ENCODE peak calls at places on chromosome 11, in four cellular contexts. C, M, K and T are unnamed samples. For H3K36me3, the result is how much of the 10 kb centered on the place peaks cover.

GRCh38 chr11:134069996-134070845 is 1.3 kb downstream of the JAM3 start:
- DNase-seq in C (no peak), M (no peak), K (no peak), T (no peak)

GRCh38 chr11:3134651-3135490 is 30.2 kb downstream of the OSBPL5 start:
- DNase-seq in C (no peak), M (no peak), K (peak), T (no peak)

GRCh38 chr11:76025068-76025467 is 181.2 kb downstream of the WNT11 start:
- DNase-seq in C (no peak), M (no peak), K (no peak), T (peak)

GRCh38 chr11:3158131-3158591 is 6.9 kb downstream of the OSBPL5 start:
- DNase-seq in C (no peak), M (no peak), K (no peak), T (no peak)

GRCh38 chr11:117613521-117613920 is 183.5 kb downstream of the DSCAML1 start:
- DNase-seq in C (no peak), M (no peak), K (peak), T (no peak)

GRCh38 chr11:125618383-125618782 is 6.6 kb upstream of the CHEK1 start:
- DNase-seq in C (no peak), M (peak), K (no peak), T (no peak)

GRCh38 chr11:102330226-102330625 is 12.9 kb downstream of the BIRC3 start:
- DNase-seq in C (no peak), M (no peak), K (no peak), T (no peak)

GRCh38 chr11:64021742-64022067 is 14.0 kb upstream of the FLRT1 start:
- DNase-seq in C (no peak), M (peak), K (no peak), T (no peak)

GRCh38 chr11:129728571-129728970 is 87.1 kb upstream of the TMEM45B start:
- DNase-seq in C (peak), M (peak), K (no peak), T (no peak)

GRCh38 chr11:35035894-35036408 is 103.0 kb upstream of the CD44 start:
- DNase-seq in C (no peak), M (peak), K (no peak), T (peak)

GRCh38 chr11:47470671-47471070 is 21.7 kb upstream of the RAPSN start:
- DNase-seq in C (no peak), M (no peak), K (no peak), T (no peak)

GRCh38 chr11:78039919-78040671 is 17.0 kb upstream of the KCTD14 start:
- DNase-seq in C (peak), M (peak), K (peak), T (peak)

GRCh38 chr11:88491674-88492073 is 154.1 kb upstream of the CTSC start:
- DNase-seq in C (no peak), M (no peak), K (no peak), T (no peak)

GRCh38 chr11:112485280-112485679 is 224.6 kb upstream of the PLET1 start:
- DNase-seq in C (no peak), M (no peak), K (no peak), T (no peak)

GRCh38 chr11:88281317-88281712 is 56.2 kb downstream of the CTSC start:
- DNase-seq in C (no peak), M (peak), K (no peak), T (no peak)

GRCh38 chr11:84091212-84091986 is 805.2 kb upstream of the CCDC90B start:
- DNase-seq in C (no peak), M (no peak), K (no peak), T (no peak)

GRCh38 chr11:66139817-66140216 is 69.7 kb downstream of the PACS1 start:
- DNase-seq in C (no peak), M (no peak), K (no peak), T (no peak)

GRCh38 chr11:33674035-33674814 is 26.4 kb downstream of the C11orf91 start:
- DNase-seq in C (no peak), M (no peak), K (no peak), T (peak)

GRCh38 chr11:7617032-7617431 is 56.3 kb downstream of the CYB5R2 start:
- DNase-seq in C (no peak), M (no peak), K (no peak), T (no peak)

GRCh38 chr11:2797741-2798361 is 87.7 kb downstream of the CDKN1C start:
- DNase-seq in C (no peak), M (no peak), K (peak), T (no peak)

GRCh38 chr11:40987895-40988435 is 471.5 kb downstream of the LRRC4C start:
- DNase-seq in C (no peak), M (peak), K (no peak), T (no peak)

GRCh38 chr11:4186464-4187054 is 92.0 kb downstream of the RRM1 start:
- DNase-seq in C (no peak), M (no peak), K (no peak), T (no peak)

GRCh38 chr11:30564994-30565393 is 21.2 kb downstream of the MPPED2 start:
- DNase-seq in C (no peak), M (no peak), K (no peak), T (no peak)

GRCh38 chr11:65558002-65558784 is at the start of gene LTBP3:
- DNase-seq in C (peak), M (no peak), K (peak), T (no peak)

GRCh38 chr11:64802370-64803162 is 448 bp downstream of the MAP4K2 start:
- DNase-seq in C (no peak), M (no peak), K (peak), T (no peak)

GRCh38 chr11:126857860-126858808 is 142.4 kb downstream of the KIRREL3 start:
- DNase-seq in C (peak), M (no peak), K (no peak), T (no peak)

GRCh38 chr11:117144477-117145392 is 648 bp downstream of the PAFAH1B2 start:
- DNase-seq in C (peak), M (peak), K (peak), T (peak)

GRCh38 chr11:47393163-47394049 is 15.0 kb upstream of the SLC39A13 start:
- DNase-seq in C (peak), M (no peak), K (peak), T (no peak)

GRCh38 chr11:120398184-120398583 is 62.0 kb downstream of the ARHGEF12 start:
- DNase-seq in C (no peak), M (no peak), K (no peak), T (no peak)

GRCh38 chr11:69655479-69656394 is 14.8 kb downstream of the CCND1 start:
- DNase-seq in C (no peak), M (no peak), K (peak), T (no peak)

GRCh38 chr11:57391546-57391945 is 1.1 kb upstream of the PRG2 start:
- DNase-seq in C (no peak), M (no peak), K (no peak), T (no peak)

DNA sequence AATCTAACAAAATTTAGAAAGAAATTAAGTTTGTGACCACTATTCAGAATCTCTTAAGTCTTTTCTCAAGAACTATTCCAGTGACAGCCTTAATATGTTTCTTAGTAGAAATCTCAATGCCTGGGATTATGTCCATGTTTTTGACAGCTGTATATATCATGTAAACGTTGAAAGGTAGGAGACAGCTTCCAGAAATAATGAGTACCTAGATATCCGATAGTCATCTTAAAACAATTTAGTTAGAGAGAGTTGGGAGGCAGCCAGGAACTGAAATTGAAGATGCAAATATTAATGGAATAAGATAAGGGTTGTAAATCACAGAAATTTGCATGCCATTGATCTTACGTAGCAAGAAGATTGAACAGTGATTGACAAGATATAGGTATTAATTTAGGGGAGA is 955.2 kb downstream of the JRKL start:
- DNase-seq in C (no peak), M (no peak), K (no peak), T (no peak)
- H3K36me3 ChIP-seq in C (under half), M (under half), K (under half), T (under half)

DNA sequence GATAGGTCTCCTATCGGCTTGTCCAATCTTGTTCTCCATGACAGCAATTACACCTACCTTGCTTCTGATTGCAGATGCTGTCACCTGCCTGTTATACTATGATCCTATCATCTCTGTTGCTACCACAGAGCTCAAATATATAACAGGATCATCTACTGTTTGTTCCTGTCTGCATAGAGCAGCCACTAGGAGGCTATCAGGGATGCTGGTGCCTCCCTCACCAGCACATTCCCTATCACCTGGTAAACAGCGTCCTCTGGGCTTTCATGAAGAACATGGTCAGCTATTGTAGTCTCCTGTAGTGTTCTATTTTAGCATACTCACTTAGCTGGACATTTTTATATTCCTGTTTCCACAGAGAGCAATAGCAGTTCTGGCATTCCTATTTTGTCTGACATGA is 87.8 kb upstream of the FAT3 start:
- DNase-seq in C (no peak), M (peak), K (no peak), T (no peak)
- H3K4me3 ChIP-seq in C (no peak), M (no peak), K (no peak), T (no peak)

GRCh38 chr11:114083256-114084252 is 24.0 kb downstream of the ZBTB16 start:
- DNase-seq in C (peak), M (no peak), K (no peak), T (no peak)
- H3K36me3 ChIP-seq in C (under half), M (under half), K (under half), T (under half)

GRCh38 chr11:121583825-121584224 is 131.1 kb upstream of the SORL1-AS1 start:
- DNase-seq in C (no peak), M (no peak), K (no peak), T (no peak)
- H3K4me3 ChIP-seq in C (no peak), M (no peak), K (no peak), T (no peak)

GRCh38 chr11:72841397-72841796 is 27.2 kb downstream of the ATG16L2 start:
- DNase-seq in C (no peak), M (no peak), K (no peak), T (no peak)

GRCh38 chr11:72836111-72836510 is 21.9 kb downstream of the ATG16L2 start:
- DNase-seq in C (no peak), M (no peak), K (no peak), T (no peak)

GRCh38 chr11:72840780-72841179 is 26.6 kb downstream of the ATG16L2 start:
- DNase-seq in C (no peak), M (peak), K (no peak), T (peak)

GRCh38 chr11:72842126-72842525 is 27.9 kb downstream of the ATG16L2 start:
- DNase-seq in C (no peak), M (no peak), K (no peak), T (no peak)

GRCh38 chr11:72838691-72839305 is 24.6 kb downstream of the ATG16L2 start:
- DNase-seq in C (no peak), M (peak), K (no peak), T (no peak)
- H3K36me3 ChIP-seq in C (under half), M (under half), K (under half), T (under half)

GRCh38 chr11:8831861-8832260 is 79.1 kb upstream of the AKIP1 start:
- DNase-seq in C (no peak), M (no peak), K (no peak), T (no peak)

GRCh38 chr11:8834379-8834778 is 76.6 kb upstream of the AKIP1 start:
- DNase-seq in C (no peak), M (no peak), K (no peak), T (no peak)

GRCh38 chr11:8833568-8834275 is 77.3 kb upstream of the AKIP1 start:
- DNase-seq in C (no peak), M (peak), K (no peak), T (no peak)

GRCh38 chr11:8830641-8831040 is 80.3 kb upstream of the AKIP1 start:
- DNase-seq in C (no peak), M (no peak), K (no peak), T (no peak)

DNA sequence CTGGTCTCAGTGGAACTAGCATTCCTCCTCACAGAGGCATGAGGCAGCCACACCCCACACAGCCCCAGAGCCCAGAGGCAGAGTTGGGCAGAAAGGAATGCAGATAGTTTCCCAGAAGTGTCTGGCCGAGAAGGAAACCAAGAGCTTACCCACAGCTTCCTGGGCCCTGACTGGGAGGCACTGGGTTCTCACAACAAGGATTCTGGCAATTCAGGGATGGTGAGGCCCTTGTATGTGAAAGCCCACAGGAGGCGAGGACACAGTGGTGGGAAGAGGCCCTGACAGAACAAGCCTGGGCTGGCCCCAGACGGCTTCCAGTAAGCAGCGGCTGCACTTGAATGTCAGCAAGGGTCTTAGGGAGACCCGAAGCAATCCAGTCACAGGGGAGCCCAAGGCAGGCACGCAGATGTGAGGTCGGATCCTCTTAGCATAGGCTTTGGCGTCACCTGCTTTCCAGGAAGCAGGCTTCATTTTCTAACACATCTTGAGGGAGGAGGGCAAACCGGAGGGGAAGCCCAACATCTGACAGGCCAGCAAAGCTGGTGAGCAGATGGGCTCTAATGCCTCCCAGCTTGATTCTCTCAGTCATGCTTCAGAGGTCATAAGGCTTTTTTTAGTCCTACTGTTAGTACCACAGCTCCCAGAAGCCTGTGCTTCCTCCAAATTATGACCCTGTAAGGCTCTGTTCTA is 78.3 kb upstream of the AKIP1 start:
- DNase-seq in C (no peak), M (peak), K (no peak), T (peak)
- H3K4me3 ChIP-seq in C (no peak), M (no peak), K (no peak), T (no peak)

GRCh38 chr11:10657308-10658271 is 36.0 kb downstream of the IRAG1 start:
- DNase-seq in C (no peak), M (no peak), K (no peak), T (no peak)

GRCh38 chr11:10659339-10660216 is 34.0 kb downstream of the IRAG1 start:
- DNase-seq in C (no peak), M (peak), K (peak), T (peak)

GRCh38 chr11:10655931-10656576 is 37.5 kb downstream of the IRAG1 start:
- DNase-seq in C (no peak), M (no peak), K (no peak), T (no peak)

GRCh38 chr11:10660323-10660722 is 33.2 kb downstream of the IRAG1 start:
- DNase-seq in C (no peak), M (no peak), K (no peak), T (no peak)

DNA sequence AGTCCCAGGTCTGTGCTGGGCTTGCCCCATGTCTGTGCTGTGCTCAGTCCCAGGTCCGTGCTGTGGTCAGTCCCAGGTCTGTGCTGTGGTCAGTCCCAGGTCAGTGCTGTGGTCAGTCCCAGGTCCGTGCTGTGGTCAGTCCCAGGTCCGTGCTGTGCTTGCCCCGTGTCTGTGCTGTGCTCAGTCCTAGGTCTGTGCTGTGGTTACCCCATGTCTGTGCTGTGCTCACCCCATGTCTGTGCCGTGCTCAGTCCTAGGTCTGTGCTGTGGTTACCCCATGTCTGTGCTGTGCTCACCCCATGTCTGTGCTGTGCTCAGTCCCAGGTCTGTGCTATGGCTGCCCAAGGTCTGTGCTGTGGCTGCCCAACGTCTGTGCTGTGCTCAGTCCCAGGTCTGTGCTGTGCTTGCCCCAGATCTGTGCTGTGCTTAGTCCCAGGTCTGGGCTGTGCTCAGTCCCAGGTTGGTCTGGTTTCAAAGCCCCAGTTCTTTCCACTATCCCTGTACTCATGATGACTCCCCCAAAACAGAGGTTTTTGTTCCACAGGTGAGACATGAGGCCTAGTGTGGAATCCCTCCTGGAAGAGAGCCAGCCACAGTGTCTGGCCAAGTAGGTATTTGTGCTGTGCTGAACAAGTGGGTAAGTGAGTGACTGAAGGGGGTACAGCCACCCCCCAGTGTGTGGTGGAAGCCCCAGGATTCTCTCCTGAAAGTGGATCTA is 34.8 kb downstream of the IRAG1 start:
- DNase-seq in C (no peak), M (no peak), K (no peak), T (no peak)
- H3K36me3 ChIP-seq in C (under half), M (under half), K (under half), T (under half)